ENCODE peak calls at places on chromosomes 12 and 14, in six cellular contexts. One of them, this sample, is unnamed.
A peak's percentile ranks its signal among the peaks of the same experiment; 100 is the strongest.

GRCh38 chr12:1853716-1854115 is 33.4 kb downstream of the LRTM2 start:
- DNase-seq in CD8-positive, alpha-beta memory T cell: no peak
- DNase-seq in left ventricle myocardium superior: no peak
- DNase-seq in EL: no peak
- DNase-seq in substantia nigra: no peak
- DNase-seq in Caki2: no peak
- DNase-seq in this sample: no peak

GRCh38 chr12:117583092-117583491 is 221.7 kb upstream of the NOS1 start:
- DNase-seq in CD8-positive, alpha-beta memory T cell: no peak
- DNase-seq in left ventricle myocardium superior: no peak
- DNase-seq in EL: no peak
- DNase-seq in substantia nigra: no peak
- DNase-seq in Caki2: no peak
- DNase-seq in this sample: no peak

GRCh38 chr14:57671021-57671420 is 177.4 kb upstream of the CCDC198 start:
- DNase-seq in CD8-positive, alpha-beta memory T cell: no peak
- DNase-seq in left ventricle myocardium superior: no peak
- DNase-seq in EL: no peak
- DNase-seq in substantia nigra: no peak
- DNase-seq in Caki2: no peak
- DNase-seq in this sample: no peak

GRCh38 chr14:31945074-31945613 is 132.0 kb upstream of the ARHGAP5 start:
- DNase-seq in CD8-positive, alpha-beta memory T cell: peak; percentile 13
- DNase-seq in left ventricle myocardium superior: no peak
- DNase-seq in EL: no peak
- DNase-seq in substantia nigra: no peak
- DNase-seq in Caki2: no peak
- DNase-seq in this sample: peak; percentile 18

GRCh38 chr12:70180140-70180539 is 63.1 kb upstream of the CNOT2 start:
- DNase-seq in CD8-positive, alpha-beta memory T cell: no peak
- DNase-seq in left ventricle myocardium superior: no peak
- DNase-seq in EL: no peak
- DNase-seq in substantia nigra: peak; percentile 36
- DNase-seq in Caki2: no peak
- DNase-seq in this sample: peak; percentile 29

GRCh38 chr14:51818748-51819386 is 41.5 kb upstream of the GNG2 start:
- DNase-seq in CD8-positive, alpha-beta memory T cell: no peak
- DNase-seq in left ventricle myocardium superior: no peak
- DNase-seq in EL: no peak
- DNase-seq in substantia nigra: no peak
- DNase-seq in Caki2: no peak
- DNase-seq in this sample: no peak

GRCh38 chr12:103561174-103561573 is 25.9 kb upstream of the STAB2 start:
- DNase-seq in CD8-positive, alpha-beta memory T cell: no peak
- DNase-seq in left ventricle myocardium superior: no peak
- DNase-seq in EL: peak; percentile 54
- DNase-seq in substantia nigra: no peak
- DNase-seq in Caki2: no peak
- DNase-seq in this sample: no peak

GRCh38 chr12:42705863-42706262 is 116.3 kb upstream of the PRICKLE1 start:
- DNase-seq in CD8-positive, alpha-beta memory T cell: no peak
- DNase-seq in left ventricle myocardium superior: peak; percentile 85
- DNase-seq in EL: peak; percentile 94
- DNase-seq in substantia nigra: peak; percentile 19
- DNase-seq in Caki2: no peak
- DNase-seq in this sample: no peak

GRCh38 chr12:92363295-92364146 is 217.9 kb upstream of the BTG1 start:
- DNase-seq in CD8-positive, alpha-beta memory T cell: peak; percentile 39
- DNase-seq in left ventricle myocardium superior: peak; percentile 61
- DNase-seq in EL: peak; percentile 19
- DNase-seq in substantia nigra: peak; percentile 12
- DNase-seq in Caki2: no peak
- DNase-seq in this sample: no peak

GRCh38 chr14:102087762-102088011 is 843 bp upstream of the HSP90AA1 start:
- DNase-seq in CD8-positive, alpha-beta memory T cell: no peak
- DNase-seq in left ventricle myocardium superior: no peak
- DNase-seq in EL: no peak
- DNase-seq in substantia nigra: no peak
- DNase-seq in Caki2: no peak
- DNase-seq in this sample: no peak

GRCh38 chr14:88289996-88290395 is 33.1 kb downstream of the KCNK10 start:
- DNase-seq in CD8-positive, alpha-beta memory T cell: no peak
- DNase-seq in left ventricle myocardium superior: no peak
- DNase-seq in EL: no peak
- DNase-seq in substantia nigra: no peak
- DNase-seq in Caki2: no peak
- DNase-seq in this sample: no peak

GRCh38 chr12:58342736-58343135 is 401.4 kb downstream of the ATP23 start:
- DNase-seq in CD8-positive, alpha-beta memory T cell: no peak
- DNase-seq in left ventricle myocardium superior: no peak
- DNase-seq in EL: no peak
- DNase-seq in substantia nigra: no peak
- DNase-seq in Caki2: no peak
- DNase-seq in this sample: no peak

GRCh38 chr12:124565071-124565491 is 2.3 kb downstream of the NCOR2 start:
- DNase-seq in CD8-positive, alpha-beta memory T cell: no peak
- DNase-seq in left ventricle myocardium superior: peak; percentile 49
- DNase-seq in EL: no peak
- DNase-seq in substantia nigra: peak; percentile 53
- DNase-seq in Caki2: no peak
- DNase-seq in this sample: no peak

GRCh38 chr12:15756822-15757221 is 32.4 kb downstream of the EPS8 start:
- DNase-seq in CD8-positive, alpha-beta memory T cell: no peak
- DNase-seq in left ventricle myocardium superior: no peak
- DNase-seq in EL: peak; percentile 63
- DNase-seq in substantia nigra: no peak
- DNase-seq in Caki2: no peak
- DNase-seq in this sample: no peak

GRCh38 chr12:57124259-57124877 is 3.9 kb upstream of the LRP1 start:
- DNase-seq in CD8-positive, alpha-beta memory T cell: peak; percentile 64
- DNase-seq in left ventricle myocardium superior: peak; percentile 53
- DNase-seq in EL: peak; percentile 77
- DNase-seq in substantia nigra: peak; percentile 67
- DNase-seq in Caki2: peak; percentile 66
- DNase-seq in this sample: no peak

GRCh38 chr14:101600891-101601602 is 39.8 kb downstream of the DIO3 start:
- DNase-seq in CD8-positive, alpha-beta memory T cell: no peak
- DNase-seq in left ventricle myocardium superior: no peak
- DNase-seq in EL: no peak
- DNase-seq in substantia nigra: no peak
- DNase-seq in Caki2: no peak
- DNase-seq in this sample: no peak

GRCh38 chr14:61188936-61189808 is 92.0 kb downstream of the TMEM30B start:
- DNase-seq in CD8-positive, alpha-beta memory T cell: no peak
- DNase-seq in left ventricle myocardium superior: peak; percentile 71
- DNase-seq in EL: peak; percentile 58
- DNase-seq in substantia nigra: peak; percentile 3
- DNase-seq in Caki2: peak; percentile 25
- DNase-seq in this sample: no peak